ENCODE peak calls at places on chromosome 18, in four cellular contexts. L is activated CD8-positive, alpha-beta T cell treated with anti-CD3 and anti-CD28 coated beads for 36 hours; M is spleen; T is iPS-NIHi11. X is an unnamed sample.

GRCh38 chr18:43396266-43396665 is 119.0 kb upstream of the SYT4 start:
- DNase-seq in M (no peak), T (no peak), L (no peak), X (peak)

GRCh38 chr18:22551536-22552151 is 133.9 kb upstream of the CTAGE1 start:
- DNase-seq in T (no peak), M (no peak), L (no peak), X (no peak)

GRCh38 chr18:9766076-9766481 is 58.0 kb downstream of the RAB31 start:
- DNase-seq in T (no peak), M (no peak), L (no peak), X (no peak)

GRCh38 chr18:74190086-74190485 is 41.8 kb downstream of the TIMM21 start:
- DNase-seq in T (no peak), L (no peak), M (no peak), X (no peak)

GRCh38 chr18:46502444-46502843 is 154.6 kb downstream of the LOXHD1 start:
- DNase-seq in T (peak), M (no peak), L (peak), X (peak)

GRCh38 chr18:56240405-56240804 is 398.0 kb downstream of the TXNL1 start:
- DNase-seq in T (no peak), M (no peak), L (no peak), X (no peak)

GRCh38 chr18:80112623-80113248 is 3.7 kb downstream of the ADNP2 start:
- DNase-seq in L (no peak), T (no peak), M (no peak), X (no peak)

GRCh38 chr18:62206593-62206992 is 19.5 kb downstream of the RELCH start:
- DNase-seq in L (no peak), T (no peak), M (no peak), X (no peak)

GRCh38 chr18:10518595-10519273 is 7.1 kb upstream of the NAPG start:
- DNase-seq in T (peak), L (no peak), M (no peak), X (peak)

GRCh38 chr18:6341709-6342108 is 73.0 kb downstream of the L3MBTL4 start:
- DNase-seq in M (no peak), T (no peak), L (no peak), X (no peak)

GRCh38 chr18:25299426-25299825 is 52.5 kb downstream of the ZNF521 start:
- DNase-seq in M (no peak), T (no peak), L (no peak), X (no peak)

GRCh38 chr18:41751161-41751560 is 203.9 kb upstream of the PIK3C3 start:
- DNase-seq in L (no peak), M (no peak), T (no peak), X (no peak)

GRCh38 chr18:48323151-48323550 is 86.0 kb downstream of the ZBTB7C start:
- DNase-seq in L (no peak), M (no peak), T (no peak), X (no peak)

GRCh38 chr18:61637319-61637718 is 255.5 kb downstream of the RNF152 start:
- DNase-seq in L (no peak), M (no peak), T (no peak), X (peak)

GRCh38 chr18:68429809-68430208 is 285.1 kb downstream of the TMX3 start:
- DNase-seq in L (no peak), M (no peak), T (no peak), X (no peak)

GRCh38 chr18:47603158-47603557 is 327.3 kb downstream of the SMAD2 start:
- DNase-seq in L (no peak), M (no peak), T (no peak), X (no peak)

GRCh38 chr18:2686349-2686968 is 30.9 kb downstream of the SMCHD1 start:
- DNase-seq in T (no peak), L (no peak), M (no peak), X (no peak)

GRCh38 chr18:7844017-7844416 is 276.9 kb downstream of the PTPRM start:
- DNase-seq in T (no peak), M (no peak), L (no peak), X (no peak)

GRCh38 chr18:54222922-54223567 is 1.4 kb downstream of the MBD2 start:
- DNase-seq in L (peak), T (no peak), M (no peak), X (peak)

GRCh38 chr18:55317832-55318231 is 270.2 kb downstream of the TCF4 start:
- DNase-seq in M (no peak), T (no peak), L (no peak), X (no peak)